ENCODE peak calls at places on chromosomes 3 and 15, in seven cellular contexts. One of them, this sample, is unnamed.

GRCh38 chr3:42590989-42591756 is 513 bp downstream of the SS18L2 start:
- DNase-seq in colonic mucosa: no peak
- DNase-seq in breast epithelium: no peak
- DNase-seq in stomach: no peak
- DNase-seq in gastrocnemius medialis: no peak
- DNase-seq in cardiac muscle cell: no peak
- DNase-seq in body of pancreas: no peak
- DNase-seq in this sample: no peak

GRCh38 chr3:134423153-134423552 is 48.9 kb upstream of the AMOTL2 start:
- DNase-seq in colonic mucosa: no peak
- DNase-seq in breast epithelium: no peak
- DNase-seq in stomach: no peak
- DNase-seq in gastrocnemius medialis: no peak
- DNase-seq in cardiac muscle cell: peak; percentile 27
- DNase-seq in body of pancreas: no peak
- DNase-seq in this sample: no peak

GRCh38 chr3:82087958-82088357 is 326.5 kb upstream of the GBE1 start:
- DNase-seq in colonic mucosa: no peak
- DNase-seq in breast epithelium: no peak
- DNase-seq in stomach: no peak
- DNase-seq in gastrocnemius medialis: no peak
- DNase-seq in cardiac muscle cell: peak; percentile 68
- DNase-seq in body of pancreas: no peak
- DNase-seq in this sample: no peak

GRCh38 chr3:19885468-19885867 is 48.5 kb downstream of the EFHB start:
- DNase-seq in colonic mucosa: no peak
- DNase-seq in breast epithelium: no peak
- DNase-seq in stomach: no peak
- DNase-seq in gastrocnemius medialis: no peak
- DNase-seq in cardiac muscle cell: peak; percentile 70
- DNase-seq in body of pancreas: no peak
- DNase-seq in this sample: peak; percentile 28

GRCh38 chr3:180601688-180602666 is at the start of gene TTC14:
- DNase-seq in colonic mucosa: peak; percentile 91
- DNase-seq in breast epithelium: peak; percentile 77
- DNase-seq in stomach: peak; percentile 86
- DNase-seq in gastrocnemius medialis: peak; percentile 75
- DNase-seq in cardiac muscle cell: peak; percentile 97
- DNase-seq in body of pancreas: peak; percentile 94
- DNase-seq in this sample: peak; percentile 92

GRCh38 chr15:31136016-31136415 is 34.5 kb upstream of the TRPM1 start:
- DNase-seq in colonic mucosa: no peak
- DNase-seq in breast epithelium: no peak
- DNase-seq in stomach: no peak
- DNase-seq in gastrocnemius medialis: no peak
- DNase-seq in cardiac muscle cell: no peak
- DNase-seq in body of pancreas: no peak
- DNase-seq in this sample: no peak

GRCh38 chr15:101038327-101039003 is 119.3 kb downstream of the LRRK1 start:
- DNase-seq in colonic mucosa: peak; percentile 2
- DNase-seq in breast epithelium: no peak
- DNase-seq in stomach: peak; percentile 14
- DNase-seq in gastrocnemius medialis: no peak
- DNase-seq in cardiac muscle cell: no peak
- DNase-seq in body of pancreas: no peak
- DNase-seq in this sample: no peak

GRCh38 chr3:48798998-48799397 is 48.7 kb downstream of the PRKAR2A start:
- DNase-seq in colonic mucosa: peak; percentile 62
- DNase-seq in breast epithelium: no peak
- DNase-seq in stomach: peak; percentile 72
- DNase-seq in gastrocnemius medialis: no peak
- DNase-seq in cardiac muscle cell: peak; percentile 34
- DNase-seq in body of pancreas: peak; percentile 68
- DNase-seq in this sample: no peak

GRCh38 chr3:46019707-46020106 is 7.6 kb downstream of the XCR1 start:
- DNase-seq in colonic mucosa: no peak
- DNase-seq in breast epithelium: no peak
- DNase-seq in stomach: no peak
- DNase-seq in gastrocnemius medialis: no peak
- DNase-seq in cardiac muscle cell: no peak
- DNase-seq in body of pancreas: no peak
- DNase-seq in this sample: no peak

GRCh38 chr3:51378075-51378474 is 7.0 kb upstream of the MANF start:
- DNase-seq in colonic mucosa: no peak
- DNase-seq in breast epithelium: no peak
- DNase-seq in stomach: no peak
- DNase-seq in gastrocnemius medialis: no peak
- DNase-seq in cardiac muscle cell: no peak
- DNase-seq in body of pancreas: no peak
- DNase-seq in this sample: no peak

GRCh38 chr3:37183375-37183831 is 9.0 kb upstream of the LRRFIP2 start:
- DNase-seq in colonic mucosa: no peak
- DNase-seq in breast epithelium: peak; percentile 29
- DNase-seq in stomach: no peak
- DNase-seq in gastrocnemius medialis: no peak
- DNase-seq in cardiac muscle cell: peak; percentile 94
- DNase-seq in body of pancreas: no peak
- DNase-seq in this sample: no peak

GRCh38 chr3:83317605-83318004 is 1556.2 kb upstream of the GBE1 start:
- DNase-seq in colonic mucosa: no peak
- DNase-seq in breast epithelium: no peak
- DNase-seq in stomach: no peak
- DNase-seq in gastrocnemius medialis: no peak
- DNase-seq in cardiac muscle cell: no peak
- DNase-seq in body of pancreas: no peak
- DNase-seq in this sample: no peak

GRCh38 chr15:85760531-85761371 is 34.0 kb downstream of the KLHL25 start:
- DNase-seq in colonic mucosa: no peak
- DNase-seq in breast epithelium: no peak
- DNase-seq in stomach: no peak
- DNase-seq in gastrocnemius medialis: no peak
- DNase-seq in cardiac muscle cell: no peak
- DNase-seq in body of pancreas: peak; percentile 44
- DNase-seq in this sample: no peak

GRCh38 chr3:159249472-159250131 is 447.7 kb downstream of the MFSD1 start:
- DNase-seq in colonic mucosa: no peak
- DNase-seq in breast epithelium: no peak
- DNase-seq in stomach: no peak
- DNase-seq in gastrocnemius medialis: no peak
- DNase-seq in cardiac muscle cell: no peak
- DNase-seq in body of pancreas: no peak
- DNase-seq in this sample: no peak

GRCh38 chr3:24288538-24289236 is 206.0 kb downstream of the THRB start:
- DNase-seq in colonic mucosa: peak; percentile 32
- DNase-seq in breast epithelium: no peak
- DNase-seq in stomach: peak; percentile 36
- DNase-seq in gastrocnemius medialis: peak; percentile 44
- DNase-seq in cardiac muscle cell: peak; percentile 60
- DNase-seq in body of pancreas: no peak
- DNase-seq in this sample: no peak

GRCh38 chr15:74400915-74401757 is 32.6 kb downstream of the SEMA7A start:
- DNase-seq in colonic mucosa: no peak
- DNase-seq in breast epithelium: no peak
- DNase-seq in stomach: no peak
- DNase-seq in gastrocnemius medialis: no peak
- DNase-seq in cardiac muscle cell: no peak
- DNase-seq in body of pancreas: no peak
- DNase-seq in this sample: no peak

GRCh38 chr3:102224171-102224570 is 210.6 kb upstream of the ZPLD1 start:
- DNase-seq in colonic mucosa: peak; percentile 41
- DNase-seq in breast epithelium: no peak
- DNase-seq in stomach: no peak
- DNase-seq in gastrocnemius medialis: no peak
- DNase-seq in cardiac muscle cell: peak; percentile 34
- DNase-seq in body of pancreas: no peak
- DNase-seq in this sample: no peak

GRCh38 chr3:24522155-24522579 is 27.5 kb upstream of the THRB start:
- DNase-seq in colonic mucosa: no peak
- DNase-seq in breast epithelium: no peak
- DNase-seq in stomach: no peak
- DNase-seq in gastrocnemius medialis: no peak
- DNase-seq in cardiac muscle cell: peak; percentile 20
- DNase-seq in body of pancreas: no peak
- DNase-seq in this sample: peak; percentile 36

DNA sequence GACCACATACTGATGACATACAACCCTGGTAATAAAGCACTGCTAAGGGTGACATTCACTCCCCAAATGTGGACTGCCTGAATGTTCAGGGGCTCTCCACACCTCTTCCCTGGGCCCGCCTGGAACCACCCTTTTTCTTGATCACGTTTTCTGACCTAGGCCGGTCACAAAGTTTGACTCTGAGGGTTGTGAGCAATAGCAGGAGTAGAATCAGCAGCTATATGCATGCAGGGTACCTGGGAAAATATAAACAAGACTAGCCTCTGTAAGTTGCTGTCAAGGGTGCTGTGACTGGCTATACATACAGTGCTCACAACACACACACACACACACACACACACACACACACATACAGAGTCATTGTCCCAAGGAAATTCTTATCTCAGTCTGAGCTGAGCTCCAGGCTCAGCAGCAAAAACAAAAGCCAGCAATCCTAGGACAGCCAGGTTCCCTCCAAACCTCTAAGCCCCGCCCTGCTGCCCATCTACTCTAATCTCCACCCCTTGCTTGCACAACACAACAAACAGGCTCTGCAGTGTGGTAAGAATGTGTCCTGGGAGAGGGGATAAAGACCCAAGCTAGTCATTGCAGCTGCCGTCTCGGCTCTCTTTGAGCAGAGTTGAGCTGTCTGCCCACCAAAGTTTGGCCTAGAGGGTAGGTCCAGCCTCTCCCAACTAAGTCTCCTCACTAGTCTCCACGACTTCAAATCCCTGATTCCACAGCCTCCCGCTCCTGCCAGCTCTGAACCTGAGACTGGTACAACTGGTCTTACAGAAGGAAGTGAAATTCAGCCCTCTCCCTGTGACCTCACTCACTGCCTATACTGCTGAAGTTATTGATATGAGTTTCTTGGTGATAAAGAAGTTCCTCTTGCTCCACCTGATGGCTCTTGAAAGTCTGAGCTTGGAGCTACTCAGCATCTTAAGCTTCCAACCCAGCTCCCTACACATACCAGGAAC is 2.2 kb downstream of the BMF start:
- DNase-seq in colonic mucosa: peak; percentile 89
- DNase-seq in breast epithelium: peak; percentile 83
- DNase-seq in stomach: peak; percentile 83
- DNase-seq in gastrocnemius medialis: peak; percentile 50
- DNase-seq in cardiac muscle cell: peak; percentile 90
- DNase-seq in body of pancreas: peak; percentile 88
- DNase-seq in this sample: peak; percentile 91
- H3K4me1 ChIP-seq in colonic mucosa: peaks cover 47% of the 10 kb centered on the region
- H3K4me1 ChIP-seq in breast epithelium: peaks cover 48% of the 10 kb centered on the region
- H3K4me1 ChIP-seq in stomach: peaks cover 76% of the 10 kb centered on the region
- H3K4me1 ChIP-seq in gastrocnemius medialis: peaks cover 60% of the 10 kb centered on the region
- H3K4me1 ChIP-seq in cardiac muscle cell: peaks cover 50% of the 10 kb centered on the region
- H3K4me1 ChIP-seq in body of pancreas: peaks cover 77% of the 10 kb centered on the region
- H3K4me1 ChIP-seq in this sample: peaks cover 58% of the 10 kb centered on the region

GRCh38 chr3:140207541-140207940 is 272.6 kb downstream of the CLSTN2 start:
- DNase-seq in colonic mucosa: no peak
- DNase-seq in breast epithelium: no peak
- DNase-seq in stomach: no peak
- DNase-seq in gastrocnemius medialis: no peak
- DNase-seq in cardiac muscle cell: no peak
- DNase-seq in body of pancreas: no peak
- DNase-seq in this sample: no peak

GRCh38 chr3:140204271-140204984 is 269.4 kb downstream of the CLSTN2 start:
- DNase-seq in colonic mucosa: no peak
- DNase-seq in breast epithelium: no peak
- DNase-seq in stomach: no peak
- DNase-seq in gastrocnemius medialis: no peak
- DNase-seq in cardiac muscle cell: no peak
- DNase-seq in body of pancreas: no peak
- DNase-seq in this sample: no peak

GRCh38 chr3:140205598-140205997 is 270.6 kb downstream of the CLSTN2 start:
- DNase-seq in colonic mucosa: no peak
- DNase-seq in breast epithelium: no peak
- DNase-seq in stomach: no peak
- DNase-seq in gastrocnemius medialis: no peak
- DNase-seq in cardiac muscle cell: no peak
- DNase-seq in body of pancreas: no peak
- DNase-seq in this sample: no peak

GRCh38 chr3:140203510-140203909 is 268.5 kb downstream of the CLSTN2 start:
- DNase-seq in colonic mucosa: no peak
- DNase-seq in breast epithelium: no peak
- DNase-seq in stomach: no peak
- DNase-seq in gastrocnemius medialis: no peak
- DNase-seq in cardiac muscle cell: no peak
- DNase-seq in body of pancreas: no peak
- DNase-seq in this sample: no peak

GRCh38 chr3:140206196-140207040 is 271.4 kb downstream of the CLSTN2 start:
- DNase-seq in colonic mucosa: no peak
- DNase-seq in breast epithelium: no peak
- DNase-seq in stomach: no peak
- DNase-seq in gastrocnemius medialis: no peak
- DNase-seq in cardiac muscle cell: peak; percentile 44
- DNase-seq in body of pancreas: no peak
- DNase-seq in this sample: peak; percentile 59
- TF ChIP-seq CTCF in colonic mucosa: no peak
- TF ChIP-seq CTCF in breast epithelium: no peak
- TF ChIP-seq CTCF in stomach: no peak
- TF ChIP-seq CTCF in gastrocnemius medialis: no peak
- TF ChIP-seq CTCF in cardiac muscle cell: peak; percentile 19
- TF ChIP-seq CTCF in body of pancreas: no peak
- TF ChIP-seq CTCF in this sample: no peak

GRCh38 chr15:50496692-50497091 is 49.8 kb downstream of the USP50 start:
- DNase-seq in colonic mucosa: no peak
- DNase-seq in breast epithelium: no peak
- DNase-seq in stomach: no peak
- DNase-seq in gastrocnemius medialis: no peak
- DNase-seq in cardiac muscle cell: no peak
- DNase-seq in body of pancreas: no peak
- DNase-seq in this sample: no peak
- H3K4me1 ChIP-seq in colonic mucosa: no peaks in the 10 kb centered on the region
- H3K4me1 ChIP-seq in breast epithelium: no peaks in the 10 kb centered on the region
- H3K4me1 ChIP-seq in stomach: no peaks in the 10 kb centered on the region
- H3K4me1 ChIP-seq in gastrocnemius medialis: no peaks in the 10 kb centered on the region
- H3K4me1 ChIP-seq in cardiac muscle cell: no peaks in the 10 kb centered on the region
- H3K4me1 ChIP-seq in body of pancreas: no peaks in the 10 kb centered on the region
- H3K4me1 ChIP-seq in this sample: no peaks in the 10 kb centered on the region

GRCh38 chr3:184789314-184789998 is 22.5 kb upstream of the VPS8 start:
- DNase-seq in colonic mucosa: no peak
- DNase-seq in breast epithelium: no peak
- DNase-seq in stomach: no peak
- DNase-seq in gastrocnemius medialis: no peak
- DNase-seq in cardiac muscle cell: no peak
- DNase-seq in body of pancreas: no peak
- DNase-seq in this sample: no peak

GRCh38 chr3:184785106-184785505 is 26.9 kb upstream of the VPS8 start:
- DNase-seq in colonic mucosa: no peak
- DNase-seq in breast epithelium: no peak
- DNase-seq in stomach: no peak
- DNase-seq in gastrocnemius medialis: no peak
- DNase-seq in cardiac muscle cell: no peak
- DNase-seq in body of pancreas: no peak
- DNase-seq in this sample: no peak

GRCh38 chr3:184788751-184789150 is 23.2 kb upstream of the VPS8 start:
- DNase-seq in colonic mucosa: no peak
- DNase-seq in breast epithelium: no peak
- DNase-seq in stomach: no peak
- DNase-seq in gastrocnemius medialis: peak; percentile 17
- DNase-seq in cardiac muscle cell: no peak
- DNase-seq in body of pancreas: no peak
- DNase-seq in this sample: no peak

GRCh38 chr3:184785856-184786255 is 26.1 kb upstream of the VPS8 start:
- DNase-seq in colonic mucosa: no peak
- DNase-seq in breast epithelium: no peak
- DNase-seq in stomach: no peak
- DNase-seq in gastrocnemius medialis: no peak
- DNase-seq in cardiac muscle cell: peak; percentile 13
- DNase-seq in body of pancreas: no peak
- DNase-seq in this sample: no peak

GRCh38 chr3:184786271-184787010 is 25.5 kb upstream of the VPS8 start:
- DNase-seq in colonic mucosa: no peak
- DNase-seq in breast epithelium: peak; percentile 71
- DNase-seq in stomach: no peak
- DNase-seq in gastrocnemius medialis: peak; percentile 29
- DNase-seq in cardiac muscle cell: peak; percentile 92
- DNase-seq in body of pancreas: no peak
- DNase-seq in this sample: no peak
- TF ChIP-seq CTCF in colonic mucosa: no peak
- TF ChIP-seq CTCF in breast epithelium: no peak
- TF ChIP-seq CTCF in stomach: no peak
- TF ChIP-seq CTCF in gastrocnemius medialis: no peak
- TF ChIP-seq CTCF in cardiac muscle cell: no peak
- TF ChIP-seq CTCF in body of pancreas: no peak
- TF ChIP-seq CTCF in this sample: no peak